ENCODE peak calls at places on chromosomes 16 and 17, in seven cellular contexts. I is left ventricle myocardium inferior; H is MM.1S; B is lung; A is effector memory CD4-positive, alpha-beta T cell; W is IMR-90; E is stomach. Y is an unnamed sample.

GRCh38 chr16:4862639-4863038 is 15.4 kb downstream of the UBN1 start:
- DNase-seq in I (no peak), H (no peak), B (peak), A (no peak), W (no peak), E (peak), Y (no peak)

GRCh38 chr16:77805403-77805802 is 17.0 kb downstream of the VAT1L start:
- DNase-seq in I (peak), H (no peak), B (no peak), A (no peak), W (no peak), E (no peak), Y (no peak)

GRCh38 chr16:55120408-55120807 is 189.7 kb downstream of the IRX5 start:
- DNase-seq in I (no peak), H (no peak), B (no peak), A (no peak), W (no peak), E (no peak), Y (no peak)

GRCh38 chr17:27226611-27227234 is 67.2 kb upstream of the WSB1 start:
- DNase-seq in I (no peak), H (no peak), B (no peak), A (no peak), W (peak), E (no peak), Y (no peak)

GRCh38 chr17:66946251-66946650 is 18.3 kb upstream of the CACNG4 start:
- DNase-seq in I (no peak), H (no peak), B (no peak), A (no peak), W (no peak), E (no peak), Y (no peak)

GRCh38 chr17:50109785-50110184 is 14.6 kb downstream of the PDK2 start:
- DNase-seq in I (no peak), H (no peak), B (no peak), A (no peak), W (no peak), E (no peak), Y (no peak)

GRCh38 chr17:45873728-45874127 is 20.6 kb upstream of the MAPT start:
- DNase-seq in I (no peak), H (peak), B (no peak), A (no peak), W (no peak), E (no peak), Y (no peak)

GRCh38 chr16:57009641-57010170 is 20.3 kb downstream of the NLRC5 start:
- DNase-seq in I (no peak), H (no peak), B (no peak), A (no peak), W (no peak), E (no peak), Y (no peak)

GRCh38 chr16:52265446-52265861 is 281.5 kb downstream of the TOX3 start:
- DNase-seq in I (no peak), H (no peak), B (no peak), A (no peak), W (no peak), E (no peak), Y (no peak)

GRCh38 chr16:88274847-88275246 is 107.9 kb upstream of the ZNF469 start:
- DNase-seq in I (no peak), H (no peak), B (no peak), A (no peak), W (peak), E (no peak), Y (no peak)

GRCh38 chr16:22202261-22202637 is 3.8 kb upstream of the EEF2K start:
- DNase-seq in I (no peak), H (no peak), B (no peak), A (no peak), W (no peak), E (no peak), Y (no peak)

GRCh38 chr16:22205577-22206012 is 483 bp upstream of the EEF2K start:
- DNase-seq in I (no peak), H (no peak), B (no peak), A (no peak), W (no peak), E (no peak), Y (no peak)

GRCh38 chr16:22206013-22206846 is at the start of gene EEF2K:
- DNase-seq in I (peak), H (peak), B (peak), A (peak), W (peak), E (peak), Y (peak)

GRCh38 chr16:22203091-22203490 is 3.0 kb upstream of the EEF2K start:
- DNase-seq in I (no peak), H (no peak), B (no peak), A (no peak), W (no peak), E (no peak), Y (no peak)

GRCh38 chr16:22204091-22204655 is 1.9 kb upstream of the EEF2K start:
- DNase-seq in I (no peak), H (no peak), B (no peak), A (no peak), W (no peak), E (no peak), Y (no peak)
- H3K27ac ChIP-seq in I (no peak), H (no peak), B (no peak), A (no peak), W (no peak), E (no peak), Y (no peak)

DNA sequence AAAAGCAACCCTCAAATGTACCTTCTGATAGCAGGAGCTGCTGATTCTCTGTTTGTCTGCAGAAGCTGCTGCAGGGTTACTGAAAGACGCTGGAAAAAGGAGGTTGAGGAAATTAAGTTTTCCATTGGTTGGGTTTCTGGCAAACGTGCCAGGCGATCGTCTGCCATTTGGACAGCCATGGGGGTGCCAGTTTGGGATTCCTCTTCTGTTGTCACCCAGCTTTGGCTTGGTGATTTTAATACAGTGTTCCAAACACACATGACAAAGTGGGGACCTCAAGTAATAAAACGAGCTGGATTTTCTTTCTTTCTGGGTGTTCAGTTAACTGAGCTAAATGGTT is 185.5 kb upstream of the ZFHX3 start:
- DNase-seq in I (no peak), H (no peak), B (no peak), A (no peak), W (no peak), E (no peak), Y (no peak)
- H3K4me3 ChIP-seq in I (peak), H (no peak), B (no peak), A (no peak), W (peak), E (peak), Y (no peak)

DNA sequence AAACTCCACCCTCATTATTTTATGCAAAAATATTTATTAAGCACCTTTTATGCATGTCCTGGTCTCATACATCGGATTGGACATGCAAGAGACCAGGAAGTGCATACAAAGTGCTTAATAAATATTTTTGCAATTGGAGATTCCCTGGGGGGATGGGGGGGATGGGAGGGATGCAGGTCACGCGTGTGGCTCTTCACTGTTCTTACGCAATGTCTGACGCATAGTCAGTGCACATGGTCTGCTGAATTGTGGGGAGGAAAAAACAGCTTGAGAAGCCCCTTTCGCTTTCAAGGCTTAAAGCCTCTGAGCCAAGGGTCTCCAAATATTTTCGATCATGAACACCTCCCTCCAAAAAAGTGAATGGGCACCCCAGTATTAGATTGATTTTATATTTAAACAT is 96.7 kb upstream of the XYLT1 start:
- DNase-seq in I (no peak), H (no peak), B (no peak), A (no peak), W (no peak), E (no peak), Y (no peak)
- H3K27ac ChIP-seq in I (no peak), H (no peak), B (no peak), A (no peak), W (no peak), E (no peak), Y (peak)

GRCh38 chr17:35726609-35727460 is 4.6 kb upstream of the RASL10B start:
- DNase-seq in I (peak), H (no peak), B (no peak), A (no peak), W (peak), E (no peak), Y (no peak)
- H3K4me3 ChIP-seq in I (no peak), H (no peak), B (no peak), A (no peak), W (no peak), E (no peak), Y (no peak)

GRCh38 chr16:81142864-81143263 is 46.7 kb upstream of the GCSH start:
- DNase-seq in I (no peak), H (no peak), B (no peak), A (no peak), W (no peak), E (no peak), Y (no peak)

GRCh38 chr16:81149614-81150013 is 53.4 kb upstream of the GCSH start:
- DNase-seq in I (no peak), H (no peak), B (no peak), A (no peak), W (no peak), E (no peak), Y (no peak)

GRCh38 chr16:81148277-81148676 is 52.1 kb upstream of the GCSH start:
- DNase-seq in I (no peak), H (no peak), B (no peak), A (no peak), W (no peak), E (no peak), Y (no peak)

GRCh38 chr16:81140930-81141780 is 45.0 kb upstream of the GCSH start:
- DNase-seq in I (no peak), H (no peak), B (no peak), A (no peak), W (no peak), E (no peak), Y (no peak)

GRCh38 chr16:81143921-81144471 is 47.8 kb upstream of the GCSH start:
- DNase-seq in I (no peak), H (no peak), B (no peak), A (no peak), W (no peak), E (no peak), Y (peak)
- H3K27ac ChIP-seq in I (no peak), H (no peak), B (no peak), A (no peak), W (no peak), E (no peak), Y (peak)

GRCh38 chr16:11610121-11610505 is 23.4 kb upstream of the LITAF start:
- DNase-seq in I (no peak), H (no peak), B (no peak), A (no peak), W (no peak), E (no peak), Y (no peak)
- H3K4me3 ChIP-seq in I (no peak), H (no peak), B (no peak), A (no peak), W (no peak), E (no peak), Y (no peak)

GRCh38 chr16:8957061-8957392 is 6.7 kb downstream of the USP7 start:
- DNase-seq in I (no peak), H (no peak), B (no peak), A (no peak), W (no peak), E (no peak), Y (no peak)

GRCh38 chr16:8958344-8958808 is 5.3 kb downstream of the USP7 start:
- DNase-seq in I (peak), H (no peak), B (no peak), A (peak), W (peak), E (no peak), Y (no peak)

GRCh38 chr16:8956265-8957060 is 7.2 kb downstream of the USP7 start:
- DNase-seq in I (no peak), H (no peak), B (no peak), A (no peak), W (no peak), E (no peak), Y (no peak)

GRCh38 chr16:8955828-8956227 is 7.9 kb downstream of the USP7 start:
- DNase-seq in I (no peak), H (no peak), B (no peak), A (no peak), W (no peak), E (no peak), Y (no peak)

GRCh38 chr16:8957509-8958157 is 6.1 kb downstream of the USP7 start:
- DNase-seq in I (no peak), H (no peak), B (no peak), A (no peak), W (no peak), E (no peak), Y (no peak)
- H3K27ac ChIP-seq in I (peak), H (peak), B (no peak), A (peak), W (no peak), E (peak), Y (no peak)

DNA sequence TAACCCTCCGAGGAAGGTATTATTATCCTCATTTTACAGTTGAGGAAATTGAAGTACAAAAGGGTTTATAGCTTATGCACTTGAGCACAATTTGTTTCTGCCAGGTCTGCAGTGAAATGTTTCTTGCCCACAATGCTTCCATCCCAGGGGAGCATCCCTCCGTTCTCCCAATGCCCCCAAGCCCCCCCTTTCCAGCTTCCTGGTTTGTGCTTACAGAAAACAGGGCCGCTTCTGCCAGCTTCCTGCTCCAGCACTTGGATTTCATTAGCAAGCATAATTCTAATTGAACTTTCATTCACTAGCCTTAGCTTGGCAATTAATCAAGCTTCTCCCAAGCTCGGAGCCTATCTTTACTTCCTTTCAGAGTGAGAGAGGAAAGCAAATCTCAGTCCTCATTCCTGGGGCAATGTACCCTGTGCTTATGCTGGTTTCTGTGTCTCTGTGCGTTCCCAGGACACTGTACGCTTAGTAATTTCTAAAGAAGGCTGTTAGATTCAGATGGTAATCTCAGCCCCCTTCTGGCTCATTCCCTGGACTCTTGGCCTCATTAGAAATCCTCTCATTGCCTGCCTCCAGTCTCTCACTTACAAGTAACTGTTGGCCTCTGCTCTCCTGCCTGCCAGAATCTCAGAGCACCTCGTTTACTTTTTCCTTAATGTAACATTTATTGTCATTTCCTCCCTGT is 141.6 kb downstream of the HS3ST2 start:
- DNase-seq in I (no peak), H (no peak), B (no peak), A (no peak), W (no peak), E (no peak), Y (no peak)
- H3K4me3 ChIP-seq in I (no peak), H (no peak), B (no peak), A (no peak), W (no peak), E (no peak), Y (no peak)

GRCh38 chr17:41896726-41897125 is 22.0 kb downstream of the ACLY start:
- DNase-seq in I (no peak), H (no peak), B (no peak), A (no peak), W (no peak), E (no peak), Y (no peak)

GRCh38 chr17:41894791-41895331 is 23.9 kb downstream of the ACLY start:
- DNase-seq in I (no peak), H (no peak), B (no peak), A (no peak), W (peak), E (no peak), Y (no peak)

GRCh38 chr17:41895617-41896016 is 23.1 kb downstream of the ACLY start:
- DNase-seq in I (peak), H (no peak), B (no peak), A (no peak), W (peak), E (no peak), Y (no peak)

GRCh38 chr17:41891135-41892065 is 26.2 kb upstream of the KLHL11 start:
- DNase-seq in I (no peak), H (no peak), B (no peak), A (no peak), W (no peak), E (no peak), Y (no peak)

DNA sequence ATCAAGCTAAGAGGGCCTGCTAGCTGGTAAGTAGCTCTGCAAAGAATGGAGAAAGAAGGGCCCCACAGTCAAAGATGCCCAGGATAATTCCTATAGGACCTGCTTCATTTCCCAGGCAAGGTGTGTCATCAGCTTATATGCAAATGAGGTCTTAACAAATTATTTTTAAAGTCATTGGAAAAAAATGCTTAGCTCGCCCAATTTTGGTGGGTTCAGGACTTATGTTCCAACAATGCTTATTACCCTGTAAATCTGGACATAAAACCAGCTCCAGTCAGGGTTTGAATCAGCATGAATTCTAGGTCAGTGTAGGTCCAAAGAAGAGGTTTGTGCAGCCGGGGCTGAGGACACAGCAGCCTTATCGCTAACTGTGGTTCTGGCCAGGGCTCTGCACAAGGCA is 25.4 kb downstream of the ACLY start:
- DNase-seq in I (no peak), H (no peak), B (no peak), A (no peak), W (no peak), E (no peak), Y (no peak)
- H3K27ac ChIP-seq in I (no peak), H (no peak), B (no peak), A (no peak), W (no peak), E (no peak), Y (no peak)

DNA sequence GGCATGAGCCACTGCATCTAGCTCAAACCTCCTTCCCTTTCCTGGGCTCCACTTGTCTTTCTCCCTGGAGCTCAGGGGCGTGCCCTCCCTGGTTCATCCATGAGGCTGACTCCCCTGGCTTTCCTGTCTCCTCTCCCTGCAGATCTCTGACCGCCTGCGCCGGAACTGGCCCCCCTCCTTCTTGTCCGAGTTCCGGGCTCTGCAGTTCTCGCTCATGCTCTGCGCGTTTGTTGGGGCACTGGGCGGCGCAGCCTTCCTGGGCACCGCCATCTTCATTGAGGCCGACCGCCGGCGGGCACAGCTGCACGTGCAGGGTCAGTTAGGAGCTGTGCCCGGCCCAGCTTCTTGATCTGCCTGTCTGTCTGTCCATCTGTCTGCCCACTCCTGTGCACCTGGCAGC is 1.2 kb upstream of the LAT start:
- DNase-seq in I (no peak), H (no peak), B (no peak), A (no peak), W (no peak), E (no peak), Y (peak)
- H3K4me3 ChIP-seq in I (no peak), H (no peak), B (no peak), A (peak), W (no peak), E (no peak), Y (no peak)

Y was measured in RWPE2.